ENCODE peak calls at places on chromosome 2, in nine cellular contexts. B is Caco-2, W is brain microvascular endothelial cell, D is esophagus squamous epithelium, K is uterus, Q is transverse colon, F is HL-60, S is RWPE2, O is lung. P is an unnamed sample. For H3K27me3, the result is how much of the 10 kb centered on the place peaks cover.

GRCh38 chr2:167510071-167510759 is 621.9 kb downstream of the XIRP2 start:
- DNase-seq in F (no peak), Q (no peak), W (no peak), D (no peak), B (peak), K (no peak), O (no peak), S (no peak), P (peak)

GRCh38 chr2:515728-516127 is 161.5 kb downstream of the TMEM18 start:
- DNase-seq in O (no peak), B (no peak), D (no peak), F (no peak), S (no peak), Q (no peak), W (no peak), K (no peak), P (no peak)

GRCh38 chr2:150586858-150587257 is 99.4 kb upstream of the RND3 start:
- DNase-seq in O (no peak), W (peak), F (no peak), K (no peak), Q (no peak), S (no peak), B (no peak), D (no peak), P (peak)

GRCh38 chr2:173451137-173451536 is 96.5 kb downstream of the CDCA7 start:
- DNase-seq in S (no peak), D (no peak), O (no peak), F (no peak), Q (no peak), K (no peak), W (no peak), B (no peak), P (no peak)

GRCh38 chr2:201261911-201262310 is 1.6 kb downstream of the CASP8 start:
- DNase-seq in O (no peak), F (no peak), B (no peak), K (no peak), W (no peak), Q (no peak), D (no peak), S (no peak), P (no peak)

GRCh38 chr2:119728421-119728820 is 31.3 kb upstream of the PTPN4 start:
- DNase-seq in O (no peak), S (no peak), B (no peak), K (no peak), W (no peak), Q (no peak), F (no peak), D (no peak), P (no peak)

GRCh38 chr2:129849559-129850160 is 129.8 kb upstream of the RAB6C start:
- DNase-seq in D (no peak), W (no peak), F (peak), B (peak), Q (no peak), S (no peak), K (no peak), O (no peak), P (peak)

GRCh38 chr2:524442-524841 is 152.8 kb downstream of the TMEM18 start:
- DNase-seq in F (no peak), D (no peak), B (no peak), O (no peak), W (peak), Q (no peak), S (no peak), K (no peak), P (peak)

GRCh38 chr2:182481676-182482075 is 54.8 kb upstream of the PDE1A start:
- DNase-seq in F (no peak), Q (no peak), O (no peak), S (no peak), D (no peak), W (no peak), K (no peak), B (no peak), P (no peak)

GRCh38 chr2:102483086-102483485 is 10.1 kb downstream of the SLC9A4 start:
- DNase-seq in Q (no peak), S (no peak), F (no peak), B (no peak), K (no peak), D (no peak), W (no peak), O (no peak), P (no peak)

GRCh38 chr2:29223851-29224692 is 108.9 kb downstream of the CLIP4 start:
- DNase-seq in D (no peak), S (peak), K (no peak), B (no peak), O (peak), F (no peak), Q (peak), W (peak), P (peak)

GRCh38 chr2:198143156-198143555 is 338.8 kb downstream of the PLCL1 start:
- DNase-seq in S (no peak), W (no peak), O (no peak), Q (no peak), B (no peak), K (no peak), D (no peak), F (no peak), P (no peak)

GRCh38 chr2:46297546-46298271 is 502 bp downstream of the EPAS1 start:
- DNase-seq in K (peak), B (peak), Q (peak), F (no peak), O (peak), W (no peak), D (peak), S (peak), P (peak)

DNA sequence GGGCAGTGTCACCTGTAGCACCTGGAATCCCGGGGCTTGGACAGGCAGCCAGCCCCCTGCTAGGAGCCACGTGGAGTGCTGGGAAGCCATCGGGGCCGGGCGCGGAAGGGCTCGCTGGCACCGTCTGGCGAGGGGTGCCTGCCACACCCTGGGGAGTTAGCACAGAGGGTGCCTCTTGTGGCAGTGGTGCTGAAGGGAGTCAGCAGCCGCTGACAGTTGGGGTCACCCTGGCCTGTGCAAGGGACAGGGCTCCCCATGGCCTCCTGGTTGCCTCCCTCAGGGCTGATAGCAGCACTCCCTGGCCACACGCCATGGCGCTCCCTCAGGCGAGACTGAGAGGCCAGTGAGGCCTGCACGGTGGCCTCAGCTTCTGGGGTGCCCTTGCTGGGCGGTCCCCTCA is 13.9 kb upstream of the D2HGDH start:
- DNase-seq in S (peak), O (no peak), Q (no peak), K (no peak), F (no peak), B (no peak), D (no peak), W (no peak), P (no peak)
- H3K27me3 ChIP-seq in S (under half), O (under half), Q (under half), K (under half), F (under half), B (under half), D (under half), W (under half), P (under half)

GRCh38 chr2:239273280-239274234 is 127.3 kb downstream of the HDAC4 start:
- DNase-seq in Q (peak), W (no peak), S (no peak), B (no peak), D (no peak), O (no peak), F (peak), K (peak), P (no peak)
- H3K4me3 ChIP-seq in Q (no peak), W (no peak), S (no peak), B (no peak), D (no peak), O (no peak), F (peak), K (no peak), P (no peak)

GRCh38 chr2:194698012-194698411 is 959.0 kb upstream of the SLC39A10 start:
- DNase-seq in W (no peak), D (no peak), K (no peak), F (no peak), S (no peak), O (no peak), Q (no peak), B (no peak), P (no peak)
- TF ChIP-seq CTCF in W (no peak), D (no peak), K (no peak), F (no peak), S (no peak), O (no peak), Q (no peak), B (no peak), P (no peak)

DNA sequence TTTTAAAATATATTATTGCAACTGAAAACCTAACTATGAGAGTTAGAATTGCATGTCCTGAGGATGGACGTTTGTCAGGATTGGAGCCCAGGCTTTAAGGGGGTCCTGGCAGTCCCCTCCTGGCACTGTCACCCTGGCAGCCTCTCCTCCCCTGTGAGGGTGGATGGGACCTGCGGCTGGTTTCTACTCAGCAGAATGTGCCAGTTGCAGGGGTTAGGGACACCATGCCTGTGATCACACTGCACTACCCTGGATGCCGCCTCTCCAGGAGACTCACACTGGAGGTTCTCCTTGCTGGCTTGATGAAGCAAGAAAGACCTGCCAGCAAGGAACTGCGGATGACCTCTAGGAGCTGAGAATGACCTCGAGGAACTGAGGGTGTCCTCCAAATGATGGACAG is 356.7 kb upstream of the MYT1L start:
- DNase-seq in F (no peak), B (no peak), S (no peak), O (no peak), Q (no peak), D (no peak), W (no peak), K (no peak), P (no peak)
- H3K27me3 ChIP-seq in F (under half), B (under half), S (under half), O (under half), Q (under half), D (under half), W (under half), K (under half), P (under half)

P was measured in bronchial epithelial cell.